ENCODE peak calls at places on chromosomes 7 and 10, in seven cellular contexts. D, P, H, S, Y, K and G are unnamed samples. For H3K4me1 and H3K27me3, the result is how much of the 10 kb centered on the place peaks cover.

GRCh38 chr10:110533149-110533548 is 34.3 kb upstream of the SMC3 start:
- DNase-seq in D (no peak), P (no peak), H (no peak), S (no peak), Y (no peak), K (no peak), G (no peak)

GRCh38 chr10:123009105-123009805 is 449 bp downstream of the ACADSB start:
- DNase-seq in D (peak), P (peak), H (peak), S (peak), Y (no peak), K (peak), G (peak)

GRCh38 chr10:104057717-104058116 is 28.0 kb downstream of the COL17A1 start:
- DNase-seq in D (no peak), P (no peak), H (no peak), S (no peak), Y (no peak), K (no peak), G (no peak)

GRCh38 chr10:115417585-115418265 is 324.6 kb downstream of the ATRNL1 start:
- DNase-seq in D (no peak), P (peak), H (no peak), S (no peak), Y (peak), K (no peak), G (no peak)

GRCh38 chr10:30992671-30993070 is 39.0 kb downstream of the ZNF438 start:
- DNase-seq in D (peak), P (no peak), H (no peak), S (no peak), Y (no peak), K (no peak), G (no peak)

GRCh38 chr7:92159-92767 is 100.1 kb upstream of the FAM20C start:
- DNase-seq in D (no peak), P (no peak), H (no peak), S (no peak), Y (no peak), K (no peak), G (no peak)

GRCh38 chr10:98446121-98446655 is 547 bp downstream of the HPS1 start:
- DNase-seq in D (peak), P (no peak), H (no peak), S (peak), Y (no peak), K (no peak), G (no peak)

GRCh38 chr10:78535716-78536218 is 502.1 kb downstream of the RPS24 start:
- DNase-seq in D (no peak), P (no peak), H (no peak), S (no peak), Y (no peak), K (no peak), G (no peak)

GRCh38 chr10:59907537-59907917 is 1.2 kb upstream of the CCDC6 start:
- DNase-seq in D (no peak), P (no peak), H (no peak), S (no peak), Y (no peak), K (no peak), G (no peak)

GRCh38 chr10:5297466-5297865 is 67.3 kb upstream of the UCN3 start:
- DNase-seq in D (peak), P (no peak), H (no peak), S (no peak), Y (no peak), K (peak), G (no peak)

GRCh38 chr10:93420091-93420490 is 62.0 kb downstream of the MYOF start:
- DNase-seq in D (peak), P (no peak), H (no peak), S (no peak), Y (no peak), K (no peak), G (no peak)

GRCh38 chr10:89466599-89467035 is 52.2 kb downstream of the IFIT5 start:
- DNase-seq in D (peak), P (no peak), H (no peak), S (no peak), Y (peak), K (no peak), G (peak)

GRCh38 chr10:78306358-78306757 is 272.7 kb downstream of the RPS24 start:
- DNase-seq in D (no peak), P (peak), H (no peak), S (no peak), Y (no peak), K (no peak), G (no peak)

GRCh38 chr10:43106256-43107091 is 29.6 kb downstream of the RET start:
- DNase-seq in D (no peak), P (no peak), H (no peak), S (no peak), Y (no peak), K (no peak), G (no peak)

GRCh38 chr10:43102063-43102828 is 25.4 kb downstream of the RET start:
- DNase-seq in D (no peak), P (no peak), H (no peak), S (no peak), Y (no peak), K (no peak), G (no peak)

GRCh38 chr10:43108951-43109350 is 29.3 kb upstream of the CSGALNACT2 start:
- DNase-seq in D (no peak), P (no peak), H (no peak), S (no peak), Y (no peak), K (peak), G (no peak)

GRCh38 chr10:43105793-43106158 is 28.9 kb downstream of the RET start:
- DNase-seq in D (no peak), P (no peak), H (no peak), S (no peak), Y (no peak), K (no peak), G (no peak)

DNA sequence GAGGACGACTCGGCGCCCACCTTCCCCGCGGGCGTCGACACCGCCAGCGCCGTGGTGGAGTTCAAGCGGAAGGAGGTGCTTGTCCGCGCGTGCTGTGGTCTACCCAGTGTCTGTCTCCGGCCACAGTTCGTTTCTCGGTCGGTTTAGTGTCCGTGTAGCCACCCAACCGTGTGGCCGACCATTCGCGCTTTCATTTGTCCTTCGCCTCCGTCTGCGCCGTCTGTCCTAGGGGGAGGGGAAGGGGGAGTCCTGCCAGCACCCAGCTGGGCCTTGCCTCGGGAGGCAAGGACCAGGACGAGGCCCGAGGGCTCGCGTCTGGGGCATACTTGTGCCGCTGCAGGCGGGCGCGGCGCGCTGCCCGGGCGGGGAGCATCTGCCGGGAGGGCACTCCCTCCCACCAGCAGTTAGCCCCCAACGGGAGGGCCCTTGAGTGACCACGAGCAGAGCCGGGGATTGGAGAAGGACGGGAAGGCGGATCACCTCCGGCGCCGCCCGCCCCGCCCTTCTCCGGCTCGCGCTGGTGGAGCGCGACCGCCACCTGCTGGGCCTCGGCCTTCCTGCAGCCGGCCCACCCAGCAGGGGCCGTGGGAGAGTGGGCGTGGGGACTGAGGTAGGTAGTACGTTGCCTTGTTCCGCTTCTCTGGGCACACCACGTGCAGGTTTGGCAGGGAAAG is 28.4 kb downstream of the RET start:
- DNase-seq in D (peak), P (peak), H (peak), S (peak), Y (peak), K (peak), G (peak)
- H3K4me3 ChIP-seq in D (peak), P (peak), H (peak), S (peak), Y (peak), K (peak), G (peak)

GRCh38 chr10:27240212-27240890 is at the start of gene ACBD5:
- DNase-seq in D (peak), P (peak), H (peak), S (peak), Y (no peak), K (peak), G (peak)
- H3K4me1 ChIP-seq in D (under half), P (under half), H (under half), S (under half), Y (under half), K (half or more), G (half or more)

GRCh38 chr7:101128040-101128834 is 1.3 kb downstream of the SERPINE1 start:
- DNase-seq in D (no peak), P (no peak), H (no peak), S (no peak), Y (no peak), K (no peak), G (no peak)
- H3K27me3 ChIP-seq in D (under half), P (under half), H (under half), S (under half), Y (under half), K (under half), G (under half)

GRCh38 chr7:41695661-41696322 is 7.1 kb downstream of the INHBA start:
- DNase-seq in D (no peak), P (no peak), H (no peak), S (no peak), Y (no peak), K (no peak), G (no peak)
- H3K4me3 ChIP-seq in D (no peak), P (no peak), H (no peak), S (no peak), Y (no peak), K (peak), G (peak)

GRCh38 chr7:43112088-43112940 is at the start of gene HECW1:
- DNase-seq in D (peak), P (no peak), H (no peak), S (no peak), Y (no peak), K (no peak), G (peak)

GRCh38 chr7:43114451-43114765 is 2.0 kb downstream of the HECW1 start:
- DNase-seq in D (no peak), P (no peak), H (no peak), S (no peak), Y (no peak), K (no peak), G (no peak)

GRCh38 chr7:43112941-43113621 is 634 bp downstream of the HECW1 start:
- DNase-seq in D (peak), P (peak), H (no peak), S (no peak), Y (no peak), K (peak), G (peak)

GRCh38 chr7:43116451-43116850 is 4.0 kb downstream of the HECW1 start:
- DNase-seq in D (no peak), P (no peak), H (no peak), S (no peak), Y (no peak), K (no peak), G (no peak)

GRCh38 chr7:43113622-43114450 is 1.4 kb downstream of the HECW1 start:
- DNase-seq in D (peak), P (no peak), H (no peak), S (no peak), Y (no peak), K (no peak), G (no peak)
- H3K4me1 ChIP-seq in D (under half), P (under half), H (under half), S (under half), Y (under half), K (under half), G (under half)

GRCh38 chr10:124728830-124729661 is 15.1 kb downstream of the FAM53B start:
- DNase-seq in D (no peak), P (no peak), H (no peak), S (no peak), Y (no peak), K (no peak), G (no peak)

GRCh38 chr10:124725791-124726190 is 18.4 kb downstream of the FAM53B start:
- DNase-seq in D (no peak), P (no peak), H (no peak), S (no peak), Y (no peak), K (no peak), G (no peak)

GRCh38 chr10:124730790-124731189 is 13.4 kb downstream of the FAM53B start:
- DNase-seq in D (no peak), P (no peak), H (no peak), S (no peak), Y (no peak), K (no peak), G (no peak)

GRCh38 chr10:124727389-124727960 is 16.7 kb downstream of the FAM53B start:
- DNase-seq in D (no peak), P (peak), H (no peak), S (no peak), Y (no peak), K (no peak), G (no peak)

DNA sequence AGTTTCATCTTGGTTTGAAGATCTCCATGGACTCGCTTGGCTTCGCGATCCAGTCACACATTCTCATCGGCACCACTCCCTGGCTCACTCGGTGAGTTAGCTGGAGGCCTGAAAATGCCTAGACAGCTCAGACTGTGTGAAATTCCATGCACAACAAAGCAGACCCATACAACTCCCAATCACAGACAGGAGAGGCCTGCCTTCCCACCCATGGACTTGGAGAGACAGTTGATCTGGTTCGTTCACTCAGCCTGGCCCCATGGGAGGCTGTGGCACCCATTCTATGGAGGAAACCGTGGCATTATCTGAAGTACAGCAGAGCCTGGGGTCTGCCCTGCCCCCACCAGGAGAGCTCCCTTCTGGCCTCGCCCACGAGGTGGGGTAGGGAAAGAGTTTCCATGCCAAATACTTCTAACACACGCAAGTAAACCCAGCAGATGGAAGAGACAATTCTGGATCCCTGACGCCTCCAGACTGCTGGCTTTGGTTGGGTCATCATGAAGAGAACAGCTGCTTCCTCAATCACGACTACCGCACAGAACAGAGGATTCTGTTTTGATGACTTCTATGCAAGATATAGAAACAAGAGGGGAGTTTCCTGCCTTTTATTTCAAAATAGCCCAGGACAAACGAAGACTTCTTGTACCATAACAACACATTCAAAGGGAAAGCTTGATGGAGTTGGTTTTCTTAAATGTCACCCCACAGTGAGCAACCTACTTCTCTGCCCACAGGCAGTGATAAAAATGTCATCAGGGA is 15.9 kb downstream of the FAM53B start:
- DNase-seq in D (no peak), P (no peak), H (no peak), S (peak), Y (no peak), K (no peak), G (no peak)
- H3K27me3 ChIP-seq in D (under half), P (under half), H (under half), S (under half), Y (under half), K (under half), G (under half)

GRCh38 chr7:151117565-151117964 is 31.3 kb downstream of the AGAP3 start:
- DNase-seq in D (no peak), P (no peak), H (peak), S (peak), Y (no peak), K (no peak), G (no peak)

GRCh38 chr7:151118108-151119054 is 32.1 kb downstream of the AGAP3 start:
- DNase-seq in D (no peak), P (no peak), H (no peak), S (peak), Y (no peak), K (no peak), G (no peak)

GRCh38 chr7:151116603-151117002 is 30.3 kb downstream of the AGAP3 start:
- DNase-seq in D (peak), P (no peak), H (no peak), S (peak), Y (no peak), K (no peak), G (no peak)

GRCh38 chr7:151115836-151116418 is 29.7 kb downstream of the AGAP3 start:
- DNase-seq in D (peak), P (peak), H (no peak), S (peak), Y (peak), K (no peak), G (no peak)

GRCh38 chr7:151117041-151117440 is 30.8 kb downstream of the AGAP3 start:
- DNase-seq in D (no peak), P (no peak), H (no peak), S (peak), Y (no peak), K (no peak), G (no peak)
- H3K4me3 ChIP-seq in D (no peak), P (peak), H (no peak), S (no peak), Y (no peak), K (no peak), G (no peak)

GRCh38 chr10:102652170-102652926 is 8.1 kb downstream of the TRIM8 start:
- DNase-seq in D (no peak), P (no peak), H (no peak), S (no peak), Y (no peak), K (no peak), G (no peak)

GRCh38 chr10:102649770-102650654 is 5.7 kb downstream of the TRIM8 start:
- DNase-seq in D (no peak), P (no peak), H (no peak), S (no peak), Y (no peak), K (no peak), G (no peak)

GRCh38 chr10:102651455-102652169 is 7.3 kb downstream of the TRIM8 start:
- DNase-seq in D (peak), P (no peak), H (no peak), S (no peak), Y (no peak), K (no peak), G (no peak)

GRCh38 chr10:102648889-102649752 is 4.8 kb downstream of the TRIM8 start:
- DNase-seq in D (peak), P (peak), H (peak), S (peak), Y (no peak), K (peak), G (no peak)

DNA sequence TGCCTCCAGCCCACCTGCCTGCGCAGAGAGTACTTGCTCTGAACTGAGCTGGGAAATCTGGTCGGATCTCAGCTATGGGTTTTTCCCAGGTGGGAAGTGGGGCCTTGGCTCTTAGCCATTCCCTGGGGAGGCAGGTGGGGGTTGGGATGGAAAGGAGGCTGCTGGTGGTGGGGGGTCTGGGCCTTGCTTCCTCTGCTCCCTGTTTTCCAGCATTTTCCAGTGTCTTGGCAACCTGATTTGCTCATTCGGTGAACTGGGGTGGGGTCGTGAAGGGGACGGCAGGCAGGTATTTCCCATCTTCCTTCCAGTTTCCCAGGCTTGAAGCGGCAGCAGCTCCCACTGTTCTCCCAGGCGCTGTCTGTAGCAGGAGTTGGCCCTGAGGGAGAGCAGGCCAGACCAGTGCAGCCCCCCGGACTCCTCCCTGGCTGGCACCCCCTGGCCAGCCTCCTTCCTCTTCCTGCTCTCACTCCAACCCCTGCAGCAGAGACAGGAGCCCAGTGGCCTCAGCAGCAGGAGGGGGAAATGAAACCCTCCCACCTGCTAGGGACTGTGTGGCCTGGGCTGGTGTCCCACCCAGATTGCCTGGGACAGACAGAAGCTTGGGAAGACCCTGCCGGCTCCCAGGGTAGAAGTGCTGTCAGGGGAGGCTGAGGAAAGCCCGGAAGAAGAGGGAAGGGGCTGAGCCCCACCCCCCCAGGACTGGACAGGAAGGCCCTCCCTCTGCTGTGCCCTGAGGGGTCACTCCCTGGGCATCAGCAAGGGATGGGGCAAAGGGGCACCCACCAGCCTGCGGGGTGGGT is 6.6 kb downstream of the TRIM8 start:
- DNase-seq in D (no peak), P (no peak), H (no peak), S (no peak), Y (no peak), K (no peak), G (no peak)
- H3K4me1 ChIP-seq in D (half or more), P (under half), H (half or more), S (half or more), Y (under half), K (half or more), G (half or more)

GRCh38 chr10:75406158-75407065 is 4.8 kb upstream of the ZNF503 start:
- DNase-seq in D (no peak), P (no peak), H (no peak), S (no peak), Y (no peak), K (no peak), G (no peak)
- H3K27me3 ChIP-seq in D (under half), P (under half), H (under half), S (under half), Y (under half), K (under half), G (under half)

DNA sequence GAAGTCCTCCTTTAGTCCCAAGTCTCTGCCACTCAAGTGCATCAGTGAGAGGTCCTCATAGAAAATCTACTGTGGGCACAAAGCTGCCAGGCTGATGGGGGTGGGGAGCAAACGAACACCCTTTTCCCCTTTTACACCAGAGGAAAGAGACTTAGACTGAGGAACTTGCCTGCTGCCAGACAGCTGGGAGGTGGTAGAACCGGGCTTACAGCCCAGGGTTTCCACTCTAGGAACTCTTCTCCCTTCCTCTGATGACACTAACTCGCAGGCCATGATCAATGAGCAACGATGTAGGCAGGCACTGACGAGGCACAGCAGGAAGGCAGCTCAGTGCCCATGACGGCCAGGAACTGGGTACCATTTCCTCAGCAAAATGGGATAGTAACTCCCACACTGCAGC is 11.0 kb upstream of the SH2D4B start:
- DNase-seq in D (no peak), P (no peak), H (no peak), S (no peak), Y (no peak), K (no peak), G (no peak)
- H3K4me3 ChIP-seq in D (no peak), P (no peak), H (no peak), S (peak), Y (no peak), K (no peak), G (no peak)